ENCODE peak calls at places on chromosomes 5 and 9, in nine cellular contexts. One of them, this sample, is unnamed.

GRCh38 chr5:170638454-170639220 is 134.8 kb downstream of the KCNIP1 start:
- DNase-seq in central memory CD8-positive, alpha-beta T cell: peak
- DNase-seq in endothelial cell: peak
- DNase-seq in kidney: no peak
- DNase-seq in heart left ventricle: peak
- DNase-seq in right atrium auricular region: no peak
- DNase-seq in NCI-H1694: peak
- DNase-seq in NCI-H1105 treated with DMSO at 0.1 percent for 48 hours: peak
- DNase-seq in mesothelial cell of epicardium: peak
- DNase-seq in this sample: peak

GRCh38 chr9:20394928-20395327 is 227.4 kb downstream of the MLLT3 start:
- DNase-seq in mesothelial cell of epicardium: no peak
- DNase-seq in heart left ventricle: no peak
- DNase-seq in kidney: no peak
- DNase-seq in NCI-H1694: peak
- DNase-seq in NCI-H1105 treated with DMSO at 0.1 percent for 48 hours: peak
- DNase-seq in central memory CD8-positive, alpha-beta T cell: no peak
- DNase-seq in right atrium auricular region: no peak
- DNase-seq in endothelial cell: no peak
- DNase-seq in this sample: no peak

GRCh38 chr5:142600611-142601360 is 85.1 kb downstream of the FGF1 start:
- DNase-seq in NCI-H1694: no peak
- DNase-seq in right atrium auricular region: peak
- DNase-seq in mesothelial cell of epicardium: no peak
- DNase-seq in NCI-H1105 treated with DMSO at 0.1 percent for 48 hours: no peak
- DNase-seq in kidney: no peak
- DNase-seq in heart left ventricle: peak
- DNase-seq in central memory CD8-positive, alpha-beta T cell: no peak
- DNase-seq in endothelial cell: no peak
- DNase-seq in this sample: no peak

GRCh38 chr5:180133551-180133950 is 62.0 kb upstream of the RNF130 start:
- DNase-seq in central memory CD8-positive, alpha-beta T cell: no peak
- DNase-seq in NCI-H1694: no peak
- DNase-seq in kidney: no peak
- DNase-seq in right atrium auricular region: peak
- DNase-seq in heart left ventricle: no peak
- DNase-seq in endothelial cell: no peak
- DNase-seq in mesothelial cell of epicardium: peak
- DNase-seq in NCI-H1105 treated with DMSO at 0.1 percent for 48 hours: no peak
- DNase-seq in this sample: no peak

GRCh38 chr9:112751059-112751795 is 667 bp downstream of the SNX30 start:
- DNase-seq in right atrium auricular region: peak
- DNase-seq in heart left ventricle: peak
- DNase-seq in endothelial cell: peak
- DNase-seq in mesothelial cell of epicardium: peak
- DNase-seq in kidney: peak
- DNase-seq in NCI-H1694: peak
- DNase-seq in central memory CD8-positive, alpha-beta T cell: no peak
- DNase-seq in NCI-H1105 treated with DMSO at 0.1 percent for 48 hours: peak
- DNase-seq in this sample: peak

GRCh38 chr9:97109194-97109811 is 70.4 kb upstream of the CTSV start:
- DNase-seq in heart left ventricle: no peak
- DNase-seq in endothelial cell: peak
- DNase-seq in NCI-H1694: no peak
- DNase-seq in central memory CD8-positive, alpha-beta T cell: no peak
- DNase-seq in NCI-H1105 treated with DMSO at 0.1 percent for 48 hours: no peak
- DNase-seq in kidney: no peak
- DNase-seq in right atrium auricular region: no peak
- DNase-seq in mesothelial cell of epicardium: no peak
- DNase-seq in this sample: peak

GRCh38 chr5:37275521-37275920 is 26.3 kb upstream of the CPLANE1 start:
- DNase-seq in NCI-H1105 treated with DMSO at 0.1 percent for 48 hours: no peak
- DNase-seq in endothelial cell: no peak
- DNase-seq in right atrium auricular region: no peak
- DNase-seq in heart left ventricle: no peak
- DNase-seq in NCI-H1694: no peak
- DNase-seq in central memory CD8-positive, alpha-beta T cell: no peak
- DNase-seq in mesothelial cell of epicardium: no peak
- DNase-seq in kidney: no peak
- DNase-seq in this sample: no peak

GRCh38 chr9:100595391-100596199 is 17.7 kb downstream of the CAVIN4 start:
- DNase-seq in heart left ventricle: no peak
- DNase-seq in mesothelial cell of epicardium: no peak
- DNase-seq in NCI-H1694: peak
- DNase-seq in central memory CD8-positive, alpha-beta T cell: no peak
- DNase-seq in NCI-H1105 treated with DMSO at 0.1 percent for 48 hours: peak
- DNase-seq in right atrium auricular region: no peak
- DNase-seq in kidney: no peak
- DNase-seq in endothelial cell: peak
- DNase-seq in this sample: no peak

GRCh38 chr9:34899535-34900158 is 58.4 kb upstream of the PHF24 start:
- DNase-seq in kidney: peak
- DNase-seq in central memory CD8-positive, alpha-beta T cell: peak
- DNase-seq in NCI-H1694: peak
- DNase-seq in mesothelial cell of epicardium: peak
- DNase-seq in right atrium auricular region: peak
- DNase-seq in endothelial cell: peak
- DNase-seq in heart left ventricle: peak
- DNase-seq in NCI-H1105 treated with DMSO at 0.1 percent for 48 hours: peak
- DNase-seq in this sample: peak

GRCh38 chr5:96975656-96976055 is 39.8 kb downstream of the LNPEP start:
- DNase-seq in right atrium auricular region: no peak
- DNase-seq in NCI-H1694: no peak
- DNase-seq in mesothelial cell of epicardium: no peak
- DNase-seq in kidney: no peak
- DNase-seq in central memory CD8-positive, alpha-beta T cell: no peak
- DNase-seq in NCI-H1105 treated with DMSO at 0.1 percent for 48 hours: no peak
- DNase-seq in endothelial cell: no peak
- DNase-seq in heart left ventricle: no peak
- DNase-seq in this sample: no peak

GRCh38 chr9:113621309-113621791 is 157.8 kb downstream of the RGS3 start:
- DNase-seq in endothelial cell: peak
- DNase-seq in heart left ventricle: peak
- DNase-seq in central memory CD8-positive, alpha-beta T cell: no peak
- DNase-seq in right atrium auricular region: peak
- DNase-seq in NCI-H1105 treated with DMSO at 0.1 percent for 48 hours: no peak
- DNase-seq in mesothelial cell of epicardium: no peak
- DNase-seq in kidney: peak
- DNase-seq in NCI-H1694: no peak
- DNase-seq in this sample: no peak

GRCh38 chr9:106634183-106634582 is 228.8 kb upstream of the ZNF462 start:
- DNase-seq in endothelial cell: no peak
- DNase-seq in central memory CD8-positive, alpha-beta T cell: no peak
- DNase-seq in NCI-H1105 treated with DMSO at 0.1 percent for 48 hours: no peak
- DNase-seq in NCI-H1694: no peak
- DNase-seq in mesothelial cell of epicardium: no peak
- DNase-seq in kidney: no peak
- DNase-seq in right atrium auricular region: no peak
- DNase-seq in heart left ventricle: no peak
- DNase-seq in this sample: no peak

GRCh38 chr5:172904643-172905345 is 54.4 kb upstream of the RPL26L1 start:
- DNase-seq in NCI-H1694: no peak
- DNase-seq in central memory CD8-positive, alpha-beta T cell: no peak
- DNase-seq in heart left ventricle: peak
- DNase-seq in endothelial cell: no peak
- DNase-seq in right atrium auricular region: peak
- DNase-seq in NCI-H1105 treated with DMSO at 0.1 percent for 48 hours: no peak
- DNase-seq in mesothelial cell of epicardium: no peak
- DNase-seq in kidney: peak
- DNase-seq in this sample: peak

GRCh38 chr9:126697350-126697749 is 83.6 kb downstream of the LMX1B start:
- DNase-seq in central memory CD8-positive, alpha-beta T cell: no peak
- DNase-seq in endothelial cell: no peak
- DNase-seq in NCI-H1105 treated with DMSO at 0.1 percent for 48 hours: no peak
- DNase-seq in mesothelial cell of epicardium: no peak
- DNase-seq in heart left ventricle: no peak
- DNase-seq in NCI-H1694: no peak
- DNase-seq in kidney: peak
- DNase-seq in right atrium auricular region: no peak
- DNase-seq in this sample: peak

GRCh38 chr5:73506459-73506955 is 8.3 kb downstream of the BTF3 start:
- DNase-seq in mesothelial cell of epicardium: no peak
- DNase-seq in NCI-H1694: no peak
- DNase-seq in kidney: no peak
- DNase-seq in right atrium auricular region: no peak
- DNase-seq in endothelial cell: no peak
- DNase-seq in NCI-H1105 treated with DMSO at 0.1 percent for 48 hours: no peak
- DNase-seq in central memory CD8-positive, alpha-beta T cell: no peak
- DNase-seq in heart left ventricle: no peak
- DNase-seq in this sample: no peak